ENCODE peak calls at places on chromosomes 1 and 21, in ten cellular contexts. One of them, this sample, is unnamed.

GRCh38 chr1:225768662-225769426 is 8.8 kb upstream of the SRP9 start:
- DNase-seq in NCI-H1105: no peak
- DNase-seq in AG08396: no peak
- DNase-seq in BJ: no peak
- DNase-seq in LHCN-M2: no peak
- DNase-seq in HTR-8/SVneo: no peak
- DNase-seq in putamen: no peak
- DNase-seq in stimulated activated CD4-positive, alpha-beta T cell treated with anti-CD3 and anti-CD28 coated beads, Interleukin-12 subunit alpha, Interleukin-12 subunit beta, amount 100 ng/mL, for 24 hours: no peak
- DNase-seq in SW480: no peak
- DNase-seq in foreskin fibroblast: no peak
- DNase-seq in this sample: no peak

GRCh38 chr1:77834771-77835334 is 53.6 kb upstream of the NEXN start:
- DNase-seq in NCI-H1105: peak
- DNase-seq in AG08396: no peak
- DNase-seq in BJ: peak
- DNase-seq in LHCN-M2: peak
- DNase-seq in HTR-8/SVneo: peak
- DNase-seq in putamen: no peak
- DNase-seq in stimulated activated CD4-positive, alpha-beta T cell treated with anti-CD3 and anti-CD28 coated beads, Interleukin-12 subunit alpha, Interleukin-12 subunit beta, amount 100 ng/mL, for 24 hours: no peak
- DNase-seq in SW480: no peak
- DNase-seq in foreskin fibroblast: peak
- DNase-seq in this sample: no peak

GRCh38 chr1:155591770-155592169 is 18.2 kb upstream of the MSTO1 start:
- DNase-seq in NCI-H1105: peak
- DNase-seq in AG08396: peak
- DNase-seq in BJ: no peak
- DNase-seq in LHCN-M2: peak
- DNase-seq in HTR-8/SVneo: peak
- DNase-seq in putamen: no peak
- DNase-seq in stimulated activated CD4-positive, alpha-beta T cell treated with anti-CD3 and anti-CD28 coated beads, Interleukin-12 subunit alpha, Interleukin-12 subunit beta, amount 100 ng/mL, for 24 hours: no peak
- DNase-seq in SW480: peak
- DNase-seq in foreskin fibroblast: peak
- DNase-seq in this sample: peak

GRCh38 chr1:112219267-112219666 is 176.7 kb upstream of the CTTNBP2NL start:
- DNase-seq in NCI-H1105: no peak
- DNase-seq in AG08396: no peak
- DNase-seq in BJ: no peak
- DNase-seq in LHCN-M2: no peak
- DNase-seq in HTR-8/SVneo: no peak
- DNase-seq in putamen: no peak
- DNase-seq in stimulated activated CD4-positive, alpha-beta T cell treated with anti-CD3 and anti-CD28 coated beads, Interleukin-12 subunit alpha, Interleukin-12 subunit beta, amount 100 ng/mL, for 24 hours: no peak
- DNase-seq in SW480: no peak
- DNase-seq in foreskin fibroblast: no peak
- DNase-seq in this sample: no peak

GRCh38 chr1:79004916-79005315 is 1.6 kb downstream of the ADGRL4 start:
- DNase-seq in NCI-H1105: no peak
- DNase-seq in AG08396: no peak
- DNase-seq in BJ: no peak
- DNase-seq in LHCN-M2: no peak
- DNase-seq in HTR-8/SVneo: no peak
- DNase-seq in putamen: no peak
- DNase-seq in stimulated activated CD4-positive, alpha-beta T cell treated with anti-CD3 and anti-CD28 coated beads, Interleukin-12 subunit alpha, Interleukin-12 subunit beta, amount 100 ng/mL, for 24 hours: no peak
- DNase-seq in SW480: no peak
- DNase-seq in foreskin fibroblast: peak
- DNase-seq in this sample: no peak

GRCh38 chr1:234887026-234887910 is 241.4 kb downstream of the TOMM20 start:
- DNase-seq in NCI-H1105: no peak
- DNase-seq in AG08396: no peak
- DNase-seq in BJ: peak
- DNase-seq in LHCN-M2: peak
- DNase-seq in HTR-8/SVneo: no peak
- DNase-seq in putamen: no peak
- DNase-seq in stimulated activated CD4-positive, alpha-beta T cell treated with anti-CD3 and anti-CD28 coated beads, Interleukin-12 subunit alpha, Interleukin-12 subunit beta, amount 100 ng/mL, for 24 hours: no peak
- DNase-seq in SW480: no peak
- DNase-seq in foreskin fibroblast: peak
- DNase-seq in this sample: no peak

GRCh38 chr1:98203461-98203860 is 282.6 kb upstream of the DPYD start:
- DNase-seq in NCI-H1105: no peak
- DNase-seq in AG08396: no peak
- DNase-seq in BJ: no peak
- DNase-seq in LHCN-M2: peak
- DNase-seq in HTR-8/SVneo: no peak
- DNase-seq in putamen: no peak
- DNase-seq in stimulated activated CD4-positive, alpha-beta T cell treated with anti-CD3 and anti-CD28 coated beads, Interleukin-12 subunit alpha, Interleukin-12 subunit beta, amount 100 ng/mL, for 24 hours: no peak
- DNase-seq in SW480: no peak
- DNase-seq in foreskin fibroblast: peak
- DNase-seq in this sample: no peak

GRCh38 chr1:55107989-55108388 is 68.6 kb downstream of the PCSK9 start:
- DNase-seq in NCI-H1105: no peak
- DNase-seq in AG08396: no peak
- DNase-seq in BJ: no peak
- DNase-seq in LHCN-M2: no peak
- DNase-seq in HTR-8/SVneo: no peak
- DNase-seq in putamen: no peak
- DNase-seq in stimulated activated CD4-positive, alpha-beta T cell treated with anti-CD3 and anti-CD28 coated beads, Interleukin-12 subunit alpha, Interleukin-12 subunit beta, amount 100 ng/mL, for 24 hours: no peak
- DNase-seq in SW480: no peak
- DNase-seq in foreskin fibroblast: no peak
- DNase-seq in this sample: no peak

GRCh38 chr1:172397633-172398032 is 22.9 kb upstream of the C1orf105 start:
- DNase-seq in NCI-H1105: no peak
- DNase-seq in AG08396: no peak
- DNase-seq in BJ: no peak
- DNase-seq in LHCN-M2: no peak
- DNase-seq in HTR-8/SVneo: no peak
- DNase-seq in putamen: no peak
- DNase-seq in stimulated activated CD4-positive, alpha-beta T cell treated with anti-CD3 and anti-CD28 coated beads, Interleukin-12 subunit alpha, Interleukin-12 subunit beta, amount 100 ng/mL, for 24 hours: no peak
- DNase-seq in SW480: no peak
- DNase-seq in foreskin fibroblast: no peak
- DNase-seq in this sample: no peak

GRCh38 chr1:39633422-39633821 is 6.0 kb downstream of the HEYL start:
- DNase-seq in NCI-H1105: no peak
- DNase-seq in AG08396: no peak
- DNase-seq in BJ: no peak
- DNase-seq in LHCN-M2: no peak
- DNase-seq in HTR-8/SVneo: no peak
- DNase-seq in putamen: no peak
- DNase-seq in stimulated activated CD4-positive, alpha-beta T cell treated with anti-CD3 and anti-CD28 coated beads, Interleukin-12 subunit alpha, Interleukin-12 subunit beta, amount 100 ng/mL, for 24 hours: no peak
- DNase-seq in SW480: no peak
- DNase-seq in foreskin fibroblast: no peak
- DNase-seq in this sample: no peak

GRCh38 chr1:155061381-155062150 is 2.0 kb upstream of the EFNA4 start:
- DNase-seq in NCI-H1105: peak
- DNase-seq in AG08396: peak
- DNase-seq in BJ: no peak
- DNase-seq in LHCN-M2: peak
- DNase-seq in HTR-8/SVneo: peak
- DNase-seq in putamen: peak
- DNase-seq in stimulated activated CD4-positive, alpha-beta T cell treated with anti-CD3 and anti-CD28 coated beads, Interleukin-12 subunit alpha, Interleukin-12 subunit beta, amount 100 ng/mL, for 24 hours: peak
- DNase-seq in SW480: peak
- DNase-seq in foreskin fibroblast: peak
- DNase-seq in this sample: peak

GRCh38 chr1:98706173-98706848 is 44.8 kb downstream of the SNX7 start:
- DNase-seq in NCI-H1105: no peak
- DNase-seq in AG08396: no peak
- DNase-seq in BJ: no peak
- DNase-seq in LHCN-M2: no peak
- DNase-seq in HTR-8/SVneo: no peak
- DNase-seq in putamen: no peak
- DNase-seq in stimulated activated CD4-positive, alpha-beta T cell treated with anti-CD3 and anti-CD28 coated beads, Interleukin-12 subunit alpha, Interleukin-12 subunit beta, amount 100 ng/mL, for 24 hours: no peak
- DNase-seq in SW480: no peak
- DNase-seq in foreskin fibroblast: peak
- DNase-seq in this sample: no peak

GRCh38 chr21:46459356-46460112 is 843 bp downstream of the DIP2A start:
- DNase-seq in NCI-H1105: no peak
- DNase-seq in AG08396: peak
- DNase-seq in BJ: no peak
- DNase-seq in LHCN-M2: peak
- DNase-seq in HTR-8/SVneo: no peak
- DNase-seq in putamen: no peak
- DNase-seq in stimulated activated CD4-positive, alpha-beta T cell treated with anti-CD3 and anti-CD28 coated beads, Interleukin-12 subunit alpha, Interleukin-12 subunit beta, amount 100 ng/mL, for 24 hours: no peak
- DNase-seq in SW480: no peak
- DNase-seq in foreskin fibroblast: peak
- DNase-seq in this sample: no peak

GRCh38 chr1:44603718-44604117 is 70.6 kb downstream of the TMEM53 start:
- DNase-seq in NCI-H1105: peak
- DNase-seq in AG08396: no peak
- DNase-seq in BJ: no peak
- DNase-seq in LHCN-M2: peak
- DNase-seq in HTR-8/SVneo: no peak
- DNase-seq in putamen: no peak
- DNase-seq in stimulated activated CD4-positive, alpha-beta T cell treated with anti-CD3 and anti-CD28 coated beads, Interleukin-12 subunit alpha, Interleukin-12 subunit beta, amount 100 ng/mL, for 24 hours: no peak
- DNase-seq in SW480: no peak
- DNase-seq in foreskin fibroblast: no peak
- DNase-seq in this sample: no peak

GRCh38 chr21:43867936-43868335 is 2.9 kb downstream of the AGPAT3 start:
- DNase-seq in NCI-H1105: no peak
- DNase-seq in AG08396: no peak
- DNase-seq in BJ: no peak
- DNase-seq in LHCN-M2: no peak
- DNase-seq in HTR-8/SVneo: no peak
- DNase-seq in putamen: no peak
- DNase-seq in stimulated activated CD4-positive, alpha-beta T cell treated with anti-CD3 and anti-CD28 coated beads, Interleukin-12 subunit alpha, Interleukin-12 subunit beta, amount 100 ng/mL, for 24 hours: no peak
- DNase-seq in SW480: no peak
- DNase-seq in foreskin fibroblast: no peak
- DNase-seq in this sample: no peak

GRCh38 chr1:245598524-245599310 is 443.9 kb downstream of the KIF26B start:
- DNase-seq in NCI-H1105: no peak
- DNase-seq in AG08396: no peak
- DNase-seq in BJ: no peak
- DNase-seq in LHCN-M2: peak
- DNase-seq in HTR-8/SVneo: no peak
- DNase-seq in putamen: no peak
- DNase-seq in stimulated activated CD4-positive, alpha-beta T cell treated with anti-CD3 and anti-CD28 coated beads, Interleukin-12 subunit alpha, Interleukin-12 subunit beta, amount 100 ng/mL, for 24 hours: no peak
- DNase-seq in SW480: no peak
- DNase-seq in foreskin fibroblast: peak
- DNase-seq in this sample: no peak

GRCh38 chr1:22922640-22923039 is 50.0 kb downstream of the LACTBL1 start:
- DNase-seq in NCI-H1105: no peak
- DNase-seq in AG08396: no peak
- DNase-seq in BJ: no peak
- DNase-seq in LHCN-M2: peak
- DNase-seq in HTR-8/SVneo: no peak
- DNase-seq in putamen: no peak
- DNase-seq in stimulated activated CD4-positive, alpha-beta T cell treated with anti-CD3 and anti-CD28 coated beads, Interleukin-12 subunit alpha, Interleukin-12 subunit beta, amount 100 ng/mL, for 24 hours: no peak
- DNase-seq in SW480: no peak
- DNase-seq in foreskin fibroblast: peak
- DNase-seq in this sample: no peak

GRCh38 chr1:248831842-248832241 is 6.1 kb upstream of the SH3BP5L start:
- DNase-seq in NCI-H1105: no peak
- DNase-seq in AG08396: no peak
- DNase-seq in BJ: no peak
- DNase-seq in LHCN-M2: no peak
- DNase-seq in HTR-8/SVneo: no peak
- DNase-seq in putamen: no peak
- DNase-seq in stimulated activated CD4-positive, alpha-beta T cell treated with anti-CD3 and anti-CD28 coated beads, Interleukin-12 subunit alpha, Interleukin-12 subunit beta, amount 100 ng/mL, for 24 hours: no peak
- DNase-seq in SW480: no peak
- DNase-seq in foreskin fibroblast: no peak
- DNase-seq in this sample: no peak

GRCh38 chr1:235068155-235069121 is 60.2 kb downstream of the TOMM20 start:
- DNase-seq in NCI-H1105: no peak
- DNase-seq in AG08396: no peak
- DNase-seq in BJ: no peak
- DNase-seq in LHCN-M2: peak
- DNase-seq in HTR-8/SVneo: peak
- DNase-seq in putamen: no peak
- DNase-seq in stimulated activated CD4-positive, alpha-beta T cell treated with anti-CD3 and anti-CD28 coated beads, Interleukin-12 subunit alpha, Interleukin-12 subunit beta, amount 100 ng/mL, for 24 hours: no peak
- DNase-seq in SW480: peak
- DNase-seq in foreskin fibroblast: peak
- DNase-seq in this sample: no peak

GRCh38 chr1:58874757-58875755 is 91.2 kb upstream of the JUN start:
- DNase-seq in NCI-H1105: peak
- DNase-seq in AG08396: peak
- DNase-seq in BJ: peak
- DNase-seq in LHCN-M2: no peak
- DNase-seq in HTR-8/SVneo: no peak
- DNase-seq in putamen: peak
- DNase-seq in stimulated activated CD4-positive, alpha-beta T cell treated with anti-CD3 and anti-CD28 coated beads, Interleukin-12 subunit alpha, Interleukin-12 subunit beta, amount 100 ng/mL, for 24 hours: no peak
- DNase-seq in SW480: peak
- DNase-seq in foreskin fibroblast: peak
- DNase-seq in this sample: peak

GRCh38 chr1:40980068-40980452 is 564 bp downstream of the CTPS1 start:
- DNase-seq in NCI-H1105: no peak
- DNase-seq in AG08396: no peak
- DNase-seq in BJ: no peak
- DNase-seq in LHCN-M2: no peak
- DNase-seq in HTR-8/SVneo: no peak
- DNase-seq in putamen: no peak
- DNase-seq in stimulated activated CD4-positive, alpha-beta T cell treated with anti-CD3 and anti-CD28 coated beads, Interleukin-12 subunit alpha, Interleukin-12 subunit beta, amount 100 ng/mL, for 24 hours: no peak
- DNase-seq in SW480: no peak
- DNase-seq in foreskin fibroblast: no peak
- DNase-seq in this sample: no peak

GRCh38 chr1:93980320-93980744 is 71.1 kb upstream of the GCLM start:
- DNase-seq in NCI-H1105: no peak
- DNase-seq in AG08396: no peak
- DNase-seq in BJ: no peak
- DNase-seq in LHCN-M2: peak
- DNase-seq in HTR-8/SVneo: no peak
- DNase-seq in putamen: no peak
- DNase-seq in stimulated activated CD4-positive, alpha-beta T cell treated with anti-CD3 and anti-CD28 coated beads, Interleukin-12 subunit alpha, Interleukin-12 subunit beta, amount 100 ng/mL, for 24 hours: no peak
- DNase-seq in SW480: no peak
- DNase-seq in foreskin fibroblast: no peak
- DNase-seq in this sample: peak

GRCh38 chr21:45636459-45636858 is 7.1 kb upstream of the PCBP3 start:
- DNase-seq in NCI-H1105: no peak
- DNase-seq in AG08396: no peak
- DNase-seq in BJ: no peak
- DNase-seq in LHCN-M2: no peak
- DNase-seq in HTR-8/SVneo: no peak
- DNase-seq in putamen: no peak
- DNase-seq in stimulated activated CD4-positive, alpha-beta T cell treated with anti-CD3 and anti-CD28 coated beads, Interleukin-12 subunit alpha, Interleukin-12 subunit beta, amount 100 ng/mL, for 24 hours: no peak
- DNase-seq in SW480: no peak
- DNase-seq in foreskin fibroblast: no peak
- DNase-seq in this sample: no peak

GRCh38 chr1:48019714-48020315 is 22.6 kb upstream of the TRABD2B start:
- DNase-seq in NCI-H1105: no peak
- DNase-seq in AG08396: no peak
- DNase-seq in BJ: no peak
- DNase-seq in LHCN-M2: no peak
- DNase-seq in HTR-8/SVneo: no peak
- DNase-seq in putamen: no peak
- DNase-seq in stimulated activated CD4-positive, alpha-beta T cell treated with anti-CD3 and anti-CD28 coated beads, Interleukin-12 subunit alpha, Interleukin-12 subunit beta, amount 100 ng/mL, for 24 hours: no peak
- DNase-seq in SW480: no peak
- DNase-seq in foreskin fibroblast: peak
- DNase-seq in this sample: no peak

GRCh38 chr1:186304982-186305949 is 69.8 kb downstream of the TPR start:
- DNase-seq in NCI-H1105: no peak
- DNase-seq in AG08396: peak
- DNase-seq in BJ: no peak
- DNase-seq in LHCN-M2: peak
- DNase-seq in HTR-8/SVneo: peak
- DNase-seq in putamen: peak
- DNase-seq in stimulated activated CD4-positive, alpha-beta T cell treated with anti-CD3 and anti-CD28 coated beads, Interleukin-12 subunit alpha, Interleukin-12 subunit beta, amount 100 ng/mL, for 24 hours: no peak
- DNase-seq in SW480: peak
- DNase-seq in foreskin fibroblast: peak
- DNase-seq in this sample: peak

GRCh38 chr1:1894354-1895049 is 3.6 kb upstream of the GNB1 start:
- DNase-seq in NCI-H1105: no peak
- DNase-seq in AG08396: no peak
- DNase-seq in BJ: no peak
- DNase-seq in LHCN-M2: no peak
- DNase-seq in HTR-8/SVneo: no peak
- DNase-seq in putamen: no peak
- DNase-seq in stimulated activated CD4-positive, alpha-beta T cell treated with anti-CD3 and anti-CD28 coated beads, Interleukin-12 subunit alpha, Interleukin-12 subunit beta, amount 100 ng/mL, for 24 hours: no peak
- DNase-seq in SW480: no peak
- DNase-seq in foreskin fibroblast: no peak
- DNase-seq in this sample: no peak

GRCh38 chr1:162248854-162249535 is 127.7 kb downstream of the SPATA46 start:
- DNase-seq in NCI-H1105: no peak
- DNase-seq in AG08396: no peak
- DNase-seq in BJ: no peak
- DNase-seq in LHCN-M2: peak
- DNase-seq in HTR-8/SVneo: no peak
- DNase-seq in putamen: peak
- DNase-seq in stimulated activated CD4-positive, alpha-beta T cell treated with anti-CD3 and anti-CD28 coated beads, Interleukin-12 subunit alpha, Interleukin-12 subunit beta, amount 100 ng/mL, for 24 hours: no peak
- DNase-seq in SW480: no peak
- DNase-seq in foreskin fibroblast: no peak
- DNase-seq in this sample: peak

GRCh38 chr1:221555689-221556433 is 186.0 kb downstream of the DUSP10 start:
- DNase-seq in NCI-H1105: no peak
- DNase-seq in AG08396: no peak
- DNase-seq in BJ: no peak
- DNase-seq in LHCN-M2: no peak
- DNase-seq in HTR-8/SVneo: no peak
- DNase-seq in putamen: no peak
- DNase-seq in stimulated activated CD4-positive, alpha-beta T cell treated with anti-CD3 and anti-CD28 coated beads, Interleukin-12 subunit alpha, Interleukin-12 subunit beta, amount 100 ng/mL, for 24 hours: no peak
- DNase-seq in SW480: no peak
- DNase-seq in foreskin fibroblast: no peak
- DNase-seq in this sample: no peak